ENCODE peak calls at places on chromosomes 13 and 19, in five cellular contexts. One of them, this sample, is unnamed.

GRCh38 chr19:52896431-52897148 is 845 bp downstream of the ZNF320 start:
- DNase-seq in right atrium auricular region: no peak
- DNase-seq in IMR-90: peak
- DNase-seq in heart left ventricle: peak
- DNase-seq in cardiac muscle cell: peak
- DNase-seq in this sample: no peak

GRCh38 chr13:109274188-109274821 is 512.1 kb downstream of the IRS2 start:
- DNase-seq in right atrium auricular region: no peak
- DNase-seq in IMR-90: peak
- DNase-seq in heart left ventricle: no peak
- DNase-seq in cardiac muscle cell: peak
- DNase-seq in this sample: peak

GRCh38 chr19:49042177-49042576 is 1.5 kb upstream of the CGB5 start:
- DNase-seq in right atrium auricular region: no peak
- DNase-seq in IMR-90: no peak
- DNase-seq in heart left ventricle: no peak
- DNase-seq in cardiac muscle cell: no peak
- DNase-seq in this sample: no peak

GRCh38 chr19:14147797-14148605 is 11.6 kb upstream of the ASF1B start:
- DNase-seq in right atrium auricular region: peak
- DNase-seq in IMR-90: peak
- DNase-seq in heart left ventricle: peak
- DNase-seq in cardiac muscle cell: peak
- DNase-seq in this sample: peak

GRCh38 chr13:57553932-57554331 is 77.6 kb upstream of the PCDH17 start:
- DNase-seq in right atrium auricular region: no peak
- DNase-seq in IMR-90: no peak
- DNase-seq in heart left ventricle: no peak
- DNase-seq in cardiac muscle cell: no peak
- DNase-seq in this sample: no peak

GRCh38 chr19:5547881-5548280 is 19.9 kb downstream of the TINCR start:
- DNase-seq in right atrium auricular region: no peak
- DNase-seq in IMR-90: peak
- DNase-seq in heart left ventricle: no peak
- DNase-seq in cardiac muscle cell: peak
- DNase-seq in this sample: peak

GRCh38 chr19:7751157-7751783 is 3.9 kb upstream of the CD209 start:
- DNase-seq in right atrium auricular region: no peak
- DNase-seq in IMR-90: peak
- DNase-seq in heart left ventricle: no peak
- DNase-seq in cardiac muscle cell: no peak
- DNase-seq in this sample: no peak

GRCh38 chr19:17294051-17294891 is 9.0 kb downstream of the ABHD8 start:
- DNase-seq in right atrium auricular region: no peak
- DNase-seq in IMR-90: no peak
- DNase-seq in heart left ventricle: no peak
- DNase-seq in cardiac muscle cell: peak
- DNase-seq in this sample: no peak

GRCh38 chr13:78160793-78161192 is 242.2 kb upstream of the EDNRB start:
- DNase-seq in right atrium auricular region: no peak
- DNase-seq in IMR-90: peak
- DNase-seq in heart left ventricle: no peak
- DNase-seq in cardiac muscle cell: no peak
- DNase-seq in this sample: peak

GRCh38 chr13:41897126-41897525 is 63.8 kb downstream of the VWA8 start:
- DNase-seq in right atrium auricular region: no peak
- DNase-seq in IMR-90: peak
- DNase-seq in heart left ventricle: no peak
- DNase-seq in cardiac muscle cell: no peak
- DNase-seq in this sample: no peak

GRCh38 chr13:33761744-33762143 is 56.2 kb upstream of the RFC3 start:
- DNase-seq in right atrium auricular region: no peak
- DNase-seq in IMR-90: no peak
- DNase-seq in heart left ventricle: no peak
- DNase-seq in cardiac muscle cell: peak
- DNase-seq in this sample: no peak

GRCh38 chr13:43031881-43032280 is 8.5 kb downstream of the DNAJC15 start:
- DNase-seq in right atrium auricular region: no peak
- DNase-seq in IMR-90: no peak
- DNase-seq in heart left ventricle: no peak
- DNase-seq in cardiac muscle cell: no peak
- DNase-seq in this sample: no peak

GRCh38 chr13:52846567-52847321 is 1.7 kb downstream of the PCDH8 start:
- DNase-seq in right atrium auricular region: no peak
- DNase-seq in IMR-90: peak
- DNase-seq in heart left ventricle: peak
- DNase-seq in cardiac muscle cell: peak
- DNase-seq in this sample: no peak

GRCh38 chr19:10884273-10884672 is 12.9 kb downstream of the CARM1 start:
- DNase-seq in right atrium auricular region: no peak
- DNase-seq in IMR-90: peak
- DNase-seq in heart left ventricle: no peak
- DNase-seq in cardiac muscle cell: peak
- DNase-seq in this sample: no peak

GRCh38 chr19:53328967-53329366 is 4.6 kb upstream of the ZNF845 start:
- DNase-seq in right atrium auricular region: no peak
- DNase-seq in IMR-90: peak
- DNase-seq in heart left ventricle: peak
- DNase-seq in cardiac muscle cell: no peak
- DNase-seq in this sample: no peak

GRCh38 chr13:57270493-57270892 is 103.5 kb downstream of the PRR20E start:
- DNase-seq in right atrium auricular region: no peak
- DNase-seq in IMR-90: no peak
- DNase-seq in heart left ventricle: no peak
- DNase-seq in cardiac muscle cell: no peak
- DNase-seq in this sample: no peak

GRCh38 chr13:48236528-48237353 is 3.7 kb downstream of the ITM2B start:
- DNase-seq in right atrium auricular region: no peak
- DNase-seq in IMR-90: no peak
- DNase-seq in heart left ventricle: no peak
- DNase-seq in cardiac muscle cell: peak
- DNase-seq in this sample: no peak

GRCh38 chr13:100526299-100527030 is 62.1 kb downstream of the GGACT start:
- DNase-seq in right atrium auricular region: no peak
- DNase-seq in IMR-90: no peak
- DNase-seq in heart left ventricle: no peak
- DNase-seq in cardiac muscle cell: no peak
- DNase-seq in this sample: no peak

GRCh38 chr19:34082289-34083077 is 89.8 kb upstream of the LSM14A start:
- DNase-seq in right atrium auricular region: no peak
- DNase-seq in IMR-90: no peak
- DNase-seq in heart left ventricle: no peak
- DNase-seq in cardiac muscle cell: peak
- DNase-seq in this sample: no peak

GRCh38 chr13:36332986-36333385 is 13.2 kb downstream of the SPART start:
- DNase-seq in right atrium auricular region: no peak
- DNase-seq in IMR-90: peak
- DNase-seq in heart left ventricle: no peak
- DNase-seq in cardiac muscle cell: no peak
- DNase-seq in this sample: no peak

GRCh38 chr13:99970761-99971575 is 599 bp downstream of the ZIC5 start:
- DNase-seq in right atrium auricular region: peak
- DNase-seq in IMR-90: no peak
- DNase-seq in heart left ventricle: no peak
- DNase-seq in cardiac muscle cell: peak
- DNase-seq in this sample: no peak

GRCh38 chr13:65260938-65261880 is 1968.9 kb downstream of the PCDH9 start:
- DNase-seq in right atrium auricular region: no peak
- DNase-seq in IMR-90: no peak
- DNase-seq in heart left ventricle: no peak
- DNase-seq in cardiac muscle cell: no peak
- DNase-seq in this sample: no peak

GRCh38 chr13:99687728-99688397 is 186.6 kb downstream of the TM9SF2 start:
- DNase-seq in right atrium auricular region: no peak
- DNase-seq in IMR-90: no peak
- DNase-seq in heart left ventricle: no peak
- DNase-seq in cardiac muscle cell: no peak
- DNase-seq in this sample: no peak

GRCh38 chr19:43465468-43466120 is at the start of gene LYPD3:
- DNase-seq in right atrium auricular region: no peak
- DNase-seq in IMR-90: peak
- DNase-seq in heart left ventricle: no peak
- DNase-seq in cardiac muscle cell: no peak
- DNase-seq in this sample: no peak

GRCh38 chr13:113151745-113152707 is 6.4 kb upstream of the PROZ start:
- DNase-seq in right atrium auricular region: peak
- DNase-seq in IMR-90: peak
- DNase-seq in heart left ventricle: peak
- DNase-seq in cardiac muscle cell: no peak
- DNase-seq in this sample: peak

GRCh38 chr19:40613669-40614594 is 12.8 kb downstream of the LTBP4 start:
- DNase-seq in right atrium auricular region: no peak
- DNase-seq in IMR-90: peak
- DNase-seq in heart left ventricle: peak
- DNase-seq in cardiac muscle cell: peak
- DNase-seq in this sample: peak

GRCh38 chr19:5186293-5187050 is 154.1 kb downstream of the PTPRS start:
- DNase-seq in right atrium auricular region: peak
- DNase-seq in IMR-90: peak
- DNase-seq in heart left ventricle: no peak
- DNase-seq in cardiac muscle cell: no peak
- DNase-seq in this sample: no peak

GRCh38 chr19:55287361-55288079 is 3.7 kb downstream of the BRSK1 start:
- DNase-seq in right atrium auricular region: no peak
- DNase-seq in IMR-90: no peak
- DNase-seq in heart left ventricle: no peak
- DNase-seq in cardiac muscle cell: no peak
- DNase-seq in this sample: no peak

GRCh38 chr19:5828661-5829566 is 10.6 kb downstream of the FUT6 start:
- DNase-seq in right atrium auricular region: no peak
- DNase-seq in IMR-90: no peak
- DNase-seq in heart left ventricle: peak
- DNase-seq in cardiac muscle cell: peak
- DNase-seq in this sample: no peak

GRCh38 chr19:42325896-42326771 is 699 bp downstream of the MEGF8 start:
- DNase-seq in right atrium auricular region: peak
- DNase-seq in IMR-90: no peak
- DNase-seq in heart left ventricle: peak
- DNase-seq in cardiac muscle cell: peak
- DNase-seq in this sample: no peak
- TF ChIP-seq CTCF in right atrium auricular region: no peak
- TF ChIP-seq CTCF in IMR-90: no peak
- TF ChIP-seq CTCF in heart left ventricle: no peak
- TF ChIP-seq CTCF in cardiac muscle cell: peak
- TF ChIP-seq CTCF in this sample: peak

DNA sequence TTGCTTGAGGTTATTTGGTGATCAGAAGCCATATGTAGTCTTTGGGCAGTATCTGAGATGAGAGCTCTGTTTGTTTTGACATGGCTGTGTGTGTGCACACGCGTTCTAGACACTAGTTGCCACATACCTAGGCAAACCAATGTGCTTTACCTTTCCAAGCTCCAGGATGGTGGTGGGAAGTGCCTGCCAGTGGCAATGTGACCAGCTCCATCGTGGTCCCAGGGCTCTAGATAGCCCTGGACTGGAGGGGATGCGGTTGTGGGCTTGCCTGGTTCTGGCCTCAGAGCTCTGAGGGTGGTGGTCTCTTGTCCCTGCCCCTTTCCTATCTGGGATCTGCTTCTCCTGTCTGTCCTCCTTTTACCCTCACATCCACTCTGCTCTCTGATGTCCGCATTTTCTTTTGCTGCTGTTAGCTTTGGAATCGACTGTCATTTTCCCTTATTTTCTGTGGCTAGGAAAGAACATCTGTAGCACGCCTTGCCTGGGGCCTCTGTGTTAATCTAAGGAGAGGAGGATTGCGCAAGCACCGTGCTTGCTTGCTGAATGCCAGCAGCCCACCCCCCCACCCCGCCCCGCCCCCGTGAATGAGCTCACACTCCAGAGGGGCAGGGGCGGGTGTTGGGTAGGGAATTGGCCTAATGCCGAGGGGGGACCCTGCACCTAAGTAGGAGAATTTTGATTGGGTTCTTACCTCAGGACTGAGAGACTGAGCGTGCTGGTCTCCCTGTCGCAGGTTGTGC is 89.5 kb downstream of the ARHGEF7 start:
- DNase-seq in right atrium auricular region: peak
- DNase-seq in IMR-90: peak
- DNase-seq in heart left ventricle: peak
- DNase-seq in cardiac muscle cell: no peak
- DNase-seq in this sample: peak
- H3K4me3 ChIP-seq in right atrium auricular region: no peak
- H3K4me3 ChIP-seq in IMR-90: no peak
- H3K4me3 ChIP-seq in heart left ventricle: peak
- H3K4me3 ChIP-seq in cardiac muscle cell: no peak
- H3K4me3 ChIP-seq in this sample: peak

DNA sequence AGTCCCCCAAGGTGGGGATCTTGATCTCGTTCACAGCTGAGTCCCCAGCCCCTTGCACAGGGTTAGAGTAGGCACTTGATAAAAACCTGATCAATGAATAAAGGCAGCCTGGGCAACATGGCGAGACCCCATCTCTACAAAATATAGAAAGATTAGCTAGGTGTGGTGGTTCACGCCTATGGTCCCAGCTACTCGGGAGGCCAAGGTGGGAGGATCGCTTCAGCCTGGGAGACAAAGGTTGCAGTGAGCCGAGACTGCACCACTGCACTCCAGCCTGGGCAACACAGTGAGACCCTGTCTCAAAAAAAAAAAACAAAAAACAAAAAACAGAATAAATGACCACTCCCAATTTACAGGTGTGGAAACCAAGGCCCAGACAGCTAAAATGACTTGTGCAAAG is 4.8 kb downstream of the YIF1B start:
- DNase-seq in right atrium auricular region: no peak
- DNase-seq in IMR-90: no peak
- DNase-seq in heart left ventricle: no peak
- DNase-seq in cardiac muscle cell: no peak
- DNase-seq in this sample: no peak
- H3K27ac ChIP-seq in right atrium auricular region: no peak
- H3K27ac ChIP-seq in IMR-90: no peak
- H3K27ac ChIP-seq in heart left ventricle: no peak
- H3K27ac ChIP-seq in cardiac muscle cell: no peak
- H3K27ac ChIP-seq in this sample: no peak

DNA sequence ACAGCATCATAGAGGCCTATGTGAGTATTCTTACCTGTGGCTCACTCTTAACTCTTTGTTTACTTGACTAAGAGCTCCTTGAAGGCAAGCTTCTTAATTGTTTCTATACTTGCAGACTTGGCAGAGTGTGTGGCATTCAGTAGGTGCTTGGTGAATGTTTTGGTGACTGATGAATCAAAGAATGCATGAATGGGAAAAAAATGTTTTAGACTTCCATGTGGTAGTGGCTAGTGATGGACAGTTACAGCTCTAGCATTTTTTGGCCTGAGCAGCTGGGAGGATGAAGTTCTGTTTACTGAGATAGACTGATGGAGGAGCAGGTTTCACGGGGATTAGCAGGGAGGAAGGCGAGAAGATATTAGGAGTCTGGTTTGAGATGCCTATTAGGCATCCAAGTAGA is 13.6 kb downstream of the HAS1 start:
- DNase-seq in right atrium auricular region: no peak
- DNase-seq in IMR-90: peak
- DNase-seq in heart left ventricle: no peak
- DNase-seq in cardiac muscle cell: no peak
- DNase-seq in this sample: no peak
- TF ChIP-seq CTCF in right atrium auricular region: no peak
- TF ChIP-seq CTCF in IMR-90: no peak
- TF ChIP-seq CTCF in heart left ventricle: no peak
- TF ChIP-seq CTCF in cardiac muscle cell: no peak
- TF ChIP-seq CTCF in this sample: no peak

GRCh38 chr19:47331490-47331889 is 485 bp upstream of the C5AR2 start:
- DNase-seq in right atrium auricular region: no peak
- DNase-seq in IMR-90: no peak
- DNase-seq in heart left ventricle: no peak
- DNase-seq in cardiac muscle cell: no peak
- DNase-seq in this sample: no peak
- H3K4me3 ChIP-seq in right atrium auricular region: no peak
- H3K4me3 ChIP-seq in IMR-90: no peak
- H3K4me3 ChIP-seq in heart left ventricle: no peak
- H3K4me3 ChIP-seq in cardiac muscle cell: no peak
- H3K4me3 ChIP-seq in this sample: no peak